ENCODE peak calls at places on chromosomes 2 and 18, in nine cellular contexts. G, J, R, V, A, F, E, K and L are unnamed samples.

GRCh38 chr2:66587216-66587615 is 152.3 kb downstream of the MEIS1 start:
- DNase-seq in A (no peak), J (peak), G (peak), K (no peak), V (no peak), E (no peak), R (no peak), F (peak), L (no peak)

GRCh38 chr2:121776885-121777698 is 21.6 kb downstream of the TSN start:
- DNase-seq in R (no peak), E (no peak), F (no peak), J (no peak), A (no peak), V (no peak), G (no peak), K (no peak), L (no peak)

GRCh38 chr18:49613741-49614151 is 51.9 kb downstream of the LIPG start:
- DNase-seq in A (no peak), G (no peak), V (no peak), E (no peak), J (no peak), R (no peak), F (no peak), K (no peak), L (no peak)

GRCh38 chr2:104538082-104538481 is 315.8 kb upstream of the POU3F3 start:
- DNase-seq in J (no peak), V (no peak), G (no peak), E (no peak), A (no peak), R (no peak), K (no peak), F (no peak), L (no peak)

GRCh38 chr2:241095594-241096290 is 6.3 kb downstream of the MTERF4 start:
- DNase-seq in E (peak), V (no peak), R (no peak), K (no peak), A (no peak), F (no peak), J (no peak), G (no peak), L (no peak)

GRCh38 chr18:26071725-26072124 is 18.7 kb downstream of the SS18 start:
- DNase-seq in J (no peak), V (no peak), K (no peak), A (no peak), G (no peak), E (no peak), R (no peak), F (no peak), L (no peak)

GRCh38 chr18:43662657-43663056 is 385.4 kb upstream of the SYT4 start:
- DNase-seq in V (no peak), G (no peak), E (no peak), J (peak), K (no peak), A (no peak), R (no peak), F (no peak), L (no peak)

GRCh38 chr18:43627833-43628370 is 350.6 kb upstream of the SYT4 start:
- DNase-seq in E (no peak), V (no peak), R (no peak), G (no peak), F (no peak), J (no peak), A (no peak), K (no peak), L (no peak)

GRCh38 chr2:149042881-149043280 is 4.4 kb downstream of the LYPD6B start:
- DNase-seq in E (no peak), G (no peak), F (no peak), A (no peak), R (no peak), J (peak), V (no peak), K (no peak), L (no peak)